ENCODE peak calls at places on chromosomes 7 and 10, in four cellular contexts. W is cardiac muscle cell, S is pancreas, Q is adrenal gland. Y is an unnamed sample.

GRCh38 chr7:91240546-91240945 is 23.7 kb upstream of the FZD1 start:
- DNase-seq in W (peak; percentile 85), S (peak; percentile 36), Q (peak; percentile 43), Y (no peak)

GRCh38 chr7:124072603-124073324 is 39.9 kb upstream of the TMEM229A start:
- DNase-seq in W (peak; percentile 89), S (no peak), Q (no peak), Y (no peak)

GRCh38 chr10:103197891-103198290 is 4.8 kb upstream of the NT5C2 start:
- DNase-seq in W (no peak), S (no peak), Q (no peak), Y (no peak)

GRCh38 chr10:24008164-24009066 is 200.5 kb upstream of the KIAA1217 start:
- DNase-seq in W (peak; percentile 29), S (no peak), Q (peak; percentile 14), Y (no peak)

GRCh38 chr10:59337254-59337653 is 25.1 kb downstream of the FAM13C start:
- DNase-seq in W (peak; percentile 71), S (peak; percentile 56), Q (peak; percentile 75), Y (peak; percentile 34)

GRCh38 chr7:55441668-55442305 is 76.7 kb downstream of the LANCL2 start:
- DNase-seq in W (peak; percentile 62), S (no peak), Q (no peak), Y (peak; percentile 48)

GRCh38 chr7:37570145-37570544 is 113.4 kb upstream of the GPR141 start:
- DNase-seq in W (no peak), S (no peak), Q (no peak), Y (no peak)

GRCh38 chr7:149879801-149880738 is 6.3 kb downstream of the ATP6V0E2 start:
- DNase-seq in W (no peak), S (peak; percentile 7), Q (no peak), Y (no peak)

GRCh38 chr7:106277976-106278375 is 6.8 kb downstream of the NAMPT start:
- DNase-seq in W (no peak), S (no peak), Q (no peak), Y (no peak)

GRCh38 chr10:1473874-1474273 is 263.5 kb downstream of the ADARB2 start:
- DNase-seq in W (no peak), S (no peak), Q (no peak), Y (no peak)

GRCh38 chr10:110495731-110496552 is 1.8 kb upstream of the DUSP5 start:
- DNase-seq in W (peak; percentile 94), S (no peak), Q (no peak), Y (peak; percentile 41)

GRCh38 chr10:130452096-130452495 is 315.9 kb downstream of the GLRX3 start:
- DNase-seq in W (no peak), S (no peak), Q (no peak), Y (no peak)

GRCh38 chr7:100965723-100966541 is 3.4 kb upstream of the MUC12 start:
- DNase-seq in W (peak; percentile 66), S (peak; percentile 86), Q (peak; percentile 52), Y (peak; percentile 89)
- TF ChIP-seq CTCF in W (peak; percentile 76), S (peak; percentile 86), Q (peak; percentile 37), Y (peak; percentile 77)

GRCh38 chr10:14543048-14543903 is 212.6 kb upstream of the FRMD4A start:
- DNase-seq in W (peak; percentile 44), S (no peak), Q (peak; percentile 60), Y (no peak)
- H3K4me1 ChIP-seq in W (no peaks in the 10 kb centered on the region), S (peaks cover 30% of the 10 kb centered on the region), Q (peaks cover 16% of the 10 kb centered on the region), Y (no peaks in the 10 kb centered on the region)

GRCh38 chr7:143456992-143457793 is 13.9 kb downstream of the TAS2R60 start:
- DNase-seq in W (no peak), S (no peak), Q (no peak), Y (no peak)
- TF ChIP-seq CTCF in W (no peak), S (no peak), Q (no peak), Y (no peak)

GRCh38 chr7:665251-665650 is 61.2 kb upstream of the DNAAF5 start:
- DNase-seq in W (peak; percentile 71), S (no peak), Q (no peak), Y (no peak)
- H3K4me1 ChIP-seq in W (peaks cover 8% of the 10 kb centered on the region), S (no peaks in the 10 kb centered on the region), Q (peaks cover 14% of the 10 kb centered on the region), Y (no peaks in the 10 kb centered on the region)

Y was measured in BE2C.